ENCODE peak calls at places on chromosomes 16 and 17, in nine cellular contexts. One of them, this sample, is unnamed.

GRCh38 chr16:19316846-19317245 is 31.3 kb downstream of the CLEC19A start:
- DNase-seq in spleen: no peak
- DNase-seq in activated CD8-positive, alpha-beta memory T cell treated with anti-CD3 and anti-CD28 coated beads for 48 hours: no peak
- DNase-seq in CD4-positive, alpha-beta memory T cell: no peak
- DNase-seq in heart right ventricle: no peak
- DNase-seq in activated T-helper 1 cell treated with Interleukin-2 at 50 U/mL for 16 hours: no peak
- DNase-seq in NCI-H524: no peak
- DNase-seq in BE2C: no peak
- DNase-seq in epithelial cell of prostate: no peak
- DNase-seq in this sample: no peak

GRCh38 chr17:81094224-81094743 is 59.3 kb downstream of the BAIAP2 start:
- DNase-seq in NCI-H524: peak
- DNase-seq in spleen: no peak
- DNase-seq in epithelial cell of prostate: no peak
- DNase-seq in heart right ventricle: no peak
- DNase-seq in BE2C: no peak
- DNase-seq in activated CD8-positive, alpha-beta memory T cell treated with anti-CD3 and anti-CD28 coated beads for 48 hours: no peak
- DNase-seq in activated T-helper 1 cell treated with Interleukin-2 at 50 U/mL for 16 hours: no peak
- DNase-seq in CD4-positive, alpha-beta memory T cell: no peak
- DNase-seq in this sample: no peak

GRCh38 chr17:37068266-37068665 is 119.5 kb downstream of the AATF start:
- DNase-seq in CD4-positive, alpha-beta memory T cell: no peak
- DNase-seq in epithelial cell of prostate: no peak
- DNase-seq in activated CD8-positive, alpha-beta memory T cell treated with anti-CD3 and anti-CD28 coated beads for 48 hours: no peak
- DNase-seq in heart right ventricle: no peak
- DNase-seq in activated T-helper 1 cell treated with Interleukin-2 at 50 U/mL for 16 hours: no peak
- DNase-seq in spleen: no peak
- DNase-seq in BE2C: no peak
- DNase-seq in NCI-H524: no peak
- DNase-seq in this sample: no peak

GRCh38 chr16:25213709-25214416 is 2.9 kb upstream of the AQP8 start:
- DNase-seq in NCI-H524: no peak
- DNase-seq in spleen: no peak
- DNase-seq in CD4-positive, alpha-beta memory T cell: no peak
- DNase-seq in BE2C: no peak
- DNase-seq in epithelial cell of prostate: no peak
- DNase-seq in activated CD8-positive, alpha-beta memory T cell treated with anti-CD3 and anti-CD28 coated beads for 48 hours: no peak
- DNase-seq in activated T-helper 1 cell treated with Interleukin-2 at 50 U/mL for 16 hours: no peak
- DNase-seq in heart right ventricle: no peak
- DNase-seq in this sample: no peak

GRCh38 chr16:12461201-12461600 is 342.5 kb downstream of the CPPED1 start:
- DNase-seq in spleen: no peak
- DNase-seq in NCI-H524: no peak
- DNase-seq in activated CD8-positive, alpha-beta memory T cell treated with anti-CD3 and anti-CD28 coated beads for 48 hours: no peak
- DNase-seq in BE2C: no peak
- DNase-seq in CD4-positive, alpha-beta memory T cell: no peak
- DNase-seq in heart right ventricle: no peak
- DNase-seq in activated T-helper 1 cell treated with Interleukin-2 at 50 U/mL for 16 hours: no peak
- DNase-seq in epithelial cell of prostate: no peak
- DNase-seq in this sample: no peak

GRCh38 chr16:51034481-51035109 is 116.5 kb downstream of the SALL1 start:
- DNase-seq in NCI-H524: no peak
- DNase-seq in epithelial cell of prostate: no peak
- DNase-seq in BE2C: no peak
- DNase-seq in spleen: no peak
- DNase-seq in activated CD8-positive, alpha-beta memory T cell treated with anti-CD3 and anti-CD28 coated beads for 48 hours: no peak
- DNase-seq in activated T-helper 1 cell treated with Interleukin-2 at 50 U/mL for 16 hours: no peak
- DNase-seq in heart right ventricle: peak
- DNase-seq in CD4-positive, alpha-beta memory T cell: no peak
- DNase-seq in this sample: no peak

GRCh38 chr17:50203086-50203485 is 1.7 kb upstream of the COL1A1 start:
- DNase-seq in epithelial cell of prostate: no peak
- DNase-seq in spleen: no peak
- DNase-seq in activated T-helper 1 cell treated with Interleukin-2 at 50 U/mL for 16 hours: no peak
- DNase-seq in NCI-H524: no peak
- DNase-seq in BE2C: no peak
- DNase-seq in CD4-positive, alpha-beta memory T cell: no peak
- DNase-seq in heart right ventricle: no peak
- DNase-seq in activated CD8-positive, alpha-beta memory T cell treated with anti-CD3 and anti-CD28 coated beads for 48 hours: no peak
- DNase-seq in this sample: no peak

GRCh38 chr17:31291820-31292219 is 5.2 kb downstream of the OMG start:
- DNase-seq in CD4-positive, alpha-beta memory T cell: no peak
- DNase-seq in activated CD8-positive, alpha-beta memory T cell treated with anti-CD3 and anti-CD28 coated beads for 48 hours: no peak
- DNase-seq in spleen: no peak
- DNase-seq in activated T-helper 1 cell treated with Interleukin-2 at 50 U/mL for 16 hours: no peak
- DNase-seq in heart right ventricle: no peak
- DNase-seq in epithelial cell of prostate: no peak
- DNase-seq in BE2C: no peak
- DNase-seq in NCI-H524: no peak
- DNase-seq in this sample: no peak

GRCh38 chr16:30183236-30183960 is at the start of gene CORO1A:
- DNase-seq in epithelial cell of prostate: no peak
- DNase-seq in activated CD8-positive, alpha-beta memory T cell treated with anti-CD3 and anti-CD28 coated beads for 48 hours: peak
- DNase-seq in activated T-helper 1 cell treated with Interleukin-2 at 50 U/mL for 16 hours: peak
- DNase-seq in NCI-H524: peak
- DNase-seq in spleen: peak
- DNase-seq in heart right ventricle: peak
- DNase-seq in BE2C: peak
- DNase-seq in CD4-positive, alpha-beta memory T cell: peak
- DNase-seq in this sample: peak

GRCh38 chr16:49461517-49461951 is 87.9 kb downstream of the C16orf78 start:
- DNase-seq in heart right ventricle: no peak
- DNase-seq in activated CD8-positive, alpha-beta memory T cell treated with anti-CD3 and anti-CD28 coated beads for 48 hours: no peak
- DNase-seq in CD4-positive, alpha-beta memory T cell: no peak
- DNase-seq in NCI-H524: no peak
- DNase-seq in BE2C: no peak
- DNase-seq in epithelial cell of prostate: no peak
- DNase-seq in activated T-helper 1 cell treated with Interleukin-2 at 50 U/mL for 16 hours: no peak
- DNase-seq in spleen: peak
- DNase-seq in this sample: no peak

GRCh38 chr17:59004338-59005111 is 102.2 kb downstream of the TRIM37 start:
- DNase-seq in BE2C: peak
- DNase-seq in epithelial cell of prostate: no peak
- DNase-seq in activated T-helper 1 cell treated with Interleukin-2 at 50 U/mL for 16 hours: peak
- DNase-seq in heart right ventricle: peak
- DNase-seq in spleen: no peak
- DNase-seq in CD4-positive, alpha-beta memory T cell: peak
- DNase-seq in activated CD8-positive, alpha-beta memory T cell treated with anti-CD3 and anti-CD28 coated beads for 48 hours: peak
- DNase-seq in NCI-H524: peak
- DNase-seq in this sample: peak

GRCh38 chr16:86306046-86306644 is 204.2 kb upstream of the FOXF1 start:
- DNase-seq in epithelial cell of prostate: no peak
- DNase-seq in BE2C: no peak
- DNase-seq in CD4-positive, alpha-beta memory T cell: no peak
- DNase-seq in activated CD8-positive, alpha-beta memory T cell treated with anti-CD3 and anti-CD28 coated beads for 48 hours: no peak
- DNase-seq in spleen: no peak
- DNase-seq in activated T-helper 1 cell treated with Interleukin-2 at 50 U/mL for 16 hours: no peak
- DNase-seq in heart right ventricle: no peak
- DNase-seq in NCI-H524: no peak
- DNase-seq in this sample: no peak

GRCh38 chr17:2751482-2751881 is 2.0 kb upstream of the CCDC92B start:
- DNase-seq in activated CD8-positive, alpha-beta memory T cell treated with anti-CD3 and anti-CD28 coated beads for 48 hours: no peak
- DNase-seq in activated T-helper 1 cell treated with Interleukin-2 at 50 U/mL for 16 hours: no peak
- DNase-seq in epithelial cell of prostate: no peak
- DNase-seq in heart right ventricle: no peak
- DNase-seq in BE2C: no peak
- DNase-seq in CD4-positive, alpha-beta memory T cell: no peak
- DNase-seq in spleen: no peak
- DNase-seq in NCI-H524: no peak
- DNase-seq in this sample: no peak

GRCh38 chr17:35799942-35800341 is 4.5 kb upstream of the MMP28 start:
- DNase-seq in activated T-helper 1 cell treated with Interleukin-2 at 50 U/mL for 16 hours: no peak
- DNase-seq in epithelial cell of prostate: no peak
- DNase-seq in BE2C: peak
- DNase-seq in CD4-positive, alpha-beta memory T cell: no peak
- DNase-seq in spleen: peak
- DNase-seq in activated CD8-positive, alpha-beta memory T cell treated with anti-CD3 and anti-CD28 coated beads for 48 hours: no peak
- DNase-seq in heart right ventricle: peak
- DNase-seq in NCI-H524: no peak
- DNase-seq in this sample: no peak

GRCh38 chr17:28738680-28739384 is 5.0 kb upstream of the TRAF4 start:
- DNase-seq in epithelial cell of prostate: no peak
- DNase-seq in activated T-helper 1 cell treated with Interleukin-2 at 50 U/mL for 16 hours: no peak
- DNase-seq in NCI-H524: no peak
- DNase-seq in activated CD8-positive, alpha-beta memory T cell treated with anti-CD3 and anti-CD28 coated beads for 48 hours: no peak
- DNase-seq in CD4-positive, alpha-beta memory T cell: peak
- DNase-seq in heart right ventricle: no peak
- DNase-seq in spleen: peak
- DNase-seq in BE2C: no peak
- DNase-seq in this sample: peak

This sample was measured in T-helper 22 cell.